ENCODE peak calls at places on chromosomes 16 and 17, in eight cellular contexts. One of them, this sample, is unnamed.

GRCh38 chr17:2264023-2264860 is 39.3 kb downstream of the SMG6 start:
- DNase-seq in BJ: no peak
- DNase-seq in HFF-Myc: no peak
- DNase-seq in heart left ventricle: no peak
- DNase-seq in neural progenitor cell: no peak
- DNase-seq in endothelial cell: no peak
- DNase-seq in CD4-positive, alpha-beta T cell: no peak
- DNase-seq in tibial artery: no peak
- DNase-seq in this sample: no peak

GRCh38 chr16:31874354-31875111 is 926 bp downstream of the ZNF267 start:
- DNase-seq in BJ: no peak
- DNase-seq in HFF-Myc: no peak
- DNase-seq in heart left ventricle: no peak
- DNase-seq in neural progenitor cell: peak
- DNase-seq in endothelial cell: no peak
- DNase-seq in CD4-positive, alpha-beta T cell: no peak
- DNase-seq in tibial artery: no peak
- DNase-seq in this sample: no peak

GRCh38 chr17:64491034-64491860 is 5.6 kb downstream of the POLG2 start:
- DNase-seq in BJ: no peak
- DNase-seq in HFF-Myc: no peak
- DNase-seq in heart left ventricle: no peak
- DNase-seq in neural progenitor cell: peak
- DNase-seq in endothelial cell: peak
- DNase-seq in CD4-positive, alpha-beta T cell: peak
- DNase-seq in tibial artery: no peak
- DNase-seq in this sample: no peak

GRCh38 chr17:48011405-48012150 is 26.0 kb downstream of the COPZ2 start:
- DNase-seq in BJ: no peak
- DNase-seq in HFF-Myc: no peak
- DNase-seq in heart left ventricle: no peak
- DNase-seq in neural progenitor cell: peak
- DNase-seq in endothelial cell: no peak
- DNase-seq in CD4-positive, alpha-beta T cell: peak
- DNase-seq in tibial artery: no peak
- DNase-seq in this sample: no peak

GRCh38 chr17:20920813-20921199 is 122.0 kb downstream of the USP22 start:
- DNase-seq in BJ: peak
- DNase-seq in HFF-Myc: no peak
- DNase-seq in heart left ventricle: no peak
- DNase-seq in neural progenitor cell: no peak
- DNase-seq in endothelial cell: no peak
- DNase-seq in CD4-positive, alpha-beta T cell: no peak
- DNase-seq in tibial artery: no peak
- DNase-seq in this sample: no peak

GRCh38 chr17:61251939-61252865 is 147.4 kb upstream of the TBX2 start:
- DNase-seq in BJ: peak
- DNase-seq in HFF-Myc: peak
- DNase-seq in heart left ventricle: peak
- DNase-seq in neural progenitor cell: no peak
- DNase-seq in endothelial cell: no peak
- DNase-seq in CD4-positive, alpha-beta T cell: no peak
- DNase-seq in tibial artery: peak
- DNase-seq in this sample: peak

GRCh38 chr16:89925596-89926079 is 2.5 kb downstream of the TUBB3 start:
- DNase-seq in BJ: no peak
- DNase-seq in HFF-Myc: no peak
- DNase-seq in heart left ventricle: no peak
- DNase-seq in neural progenitor cell: peak
- DNase-seq in endothelial cell: no peak
- DNase-seq in CD4-positive, alpha-beta T cell: no peak
- DNase-seq in tibial artery: no peak
- DNase-seq in this sample: no peak

GRCh38 chr16:19540241-19540970 is 15.1 kb upstream of the VPS35L start:
- DNase-seq in BJ: no peak
- DNase-seq in HFF-Myc: no peak
- DNase-seq in heart left ventricle: no peak
- DNase-seq in neural progenitor cell: no peak
- DNase-seq in endothelial cell: no peak
- DNase-seq in CD4-positive, alpha-beta T cell: no peak
- DNase-seq in tibial artery: no peak
- DNase-seq in this sample: no peak

GRCh38 chr17:77410470-77410869 is 269.7 kb downstream of the SEC14L1 start:
- DNase-seq in BJ: no peak
- DNase-seq in HFF-Myc: no peak
- DNase-seq in heart left ventricle: no peak
- DNase-seq in neural progenitor cell: no peak
- DNase-seq in endothelial cell: no peak
- DNase-seq in CD4-positive, alpha-beta T cell: no peak
- DNase-seq in tibial artery: no peak
- DNase-seq in this sample: no peak

GRCh38 chr17:75271233-75271954 is 363 bp upstream of the MIF4GD start:
- DNase-seq in BJ: no peak
- DNase-seq in HFF-Myc: no peak
- DNase-seq in heart left ventricle: peak
- DNase-seq in neural progenitor cell: peak
- DNase-seq in endothelial cell: peak
- DNase-seq in CD4-positive, alpha-beta T cell: peak
- DNase-seq in tibial artery: peak
- DNase-seq in this sample: no peak

GRCh38 chr17:1673041-1673790 is 11.5 kb downstream of the PRPF8 start:
- DNase-seq in BJ: no peak
- DNase-seq in HFF-Myc: no peak
- DNase-seq in heart left ventricle: no peak
- DNase-seq in neural progenitor cell: no peak
- DNase-seq in endothelial cell: no peak
- DNase-seq in CD4-positive, alpha-beta T cell: no peak
- DNase-seq in tibial artery: no peak
- DNase-seq in this sample: no peak

GRCh38 chr16:72113616-72113945 is 19.9 kb downstream of the DHX38 start:
- DNase-seq in BJ: no peak
- DNase-seq in HFF-Myc: no peak
- DNase-seq in heart left ventricle: no peak
- DNase-seq in neural progenitor cell: no peak
- DNase-seq in endothelial cell: no peak
- DNase-seq in CD4-positive, alpha-beta T cell: no peak
- DNase-seq in tibial artery: no peak
- DNase-seq in this sample: no peak

GRCh38 chr16:30527635-30528178 is 1.3 kb upstream of the ZNF768 start:
- DNase-seq in BJ: no peak
- DNase-seq in HFF-Myc: no peak
- DNase-seq in heart left ventricle: no peak
- DNase-seq in neural progenitor cell: no peak
- DNase-seq in endothelial cell: no peak
- DNase-seq in CD4-positive, alpha-beta T cell: no peak
- DNase-seq in tibial artery: no peak
- DNase-seq in this sample: no peak

GRCh38 chr16:30525844-30526136 is 576 bp downstream of the ZNF768 start:
- DNase-seq in BJ: no peak
- DNase-seq in HFF-Myc: no peak
- DNase-seq in heart left ventricle: no peak
- DNase-seq in neural progenitor cell: no peak
- DNase-seq in endothelial cell: no peak
- DNase-seq in CD4-positive, alpha-beta T cell: no peak
- DNase-seq in tibial artery: no peak
- DNase-seq in this sample: no peak

GRCh38 chr16:30528799-30529457 is 2.6 kb upstream of the ZNF768 start:
- DNase-seq in BJ: no peak
- DNase-seq in HFF-Myc: no peak
- DNase-seq in heart left ventricle: no peak
- DNase-seq in neural progenitor cell: no peak
- DNase-seq in endothelial cell: no peak
- DNase-seq in CD4-positive, alpha-beta T cell: no peak
- DNase-seq in tibial artery: no peak
- DNase-seq in this sample: no peak

GRCh38 chr16:30526137-30526822 is at the start of gene ZNF768:
- DNase-seq in BJ: no peak
- DNase-seq in HFF-Myc: no peak
- DNase-seq in heart left ventricle: peak
- DNase-seq in neural progenitor cell: peak
- DNase-seq in endothelial cell: peak
- DNase-seq in CD4-positive, alpha-beta T cell: peak
- DNase-seq in tibial artery: no peak
- DNase-seq in this sample: no peak

GRCh38 chr16:30526823-30527634 is 663 bp upstream of the ZNF768 start:
- DNase-seq in BJ: peak
- DNase-seq in HFF-Myc: peak
- DNase-seq in heart left ventricle: peak
- DNase-seq in neural progenitor cell: peak
- DNase-seq in endothelial cell: peak
- DNase-seq in CD4-positive, alpha-beta T cell: peak
- DNase-seq in tibial artery: peak
- DNase-seq in this sample: peak
- TF ChIP-seq CTCF in BJ: peak
- TF ChIP-seq CTCF in HFF-Myc: no peak
- TF ChIP-seq CTCF in heart left ventricle: peak
- TF ChIP-seq CTCF in neural progenitor cell: peak
- TF ChIP-seq CTCF in endothelial cell: peak
- TF ChIP-seq CTCF in CD4-positive, alpha-beta T cell: peak
- TF ChIP-seq CTCF in tibial artery: peak
- TF ChIP-seq CTCF in this sample: peak

GRCh38 chr17:68298601-68299000 is 7.3 kb downstream of the ARSG start:
- DNase-seq in BJ: no peak
- DNase-seq in HFF-Myc: no peak
- DNase-seq in heart left ventricle: no peak
- DNase-seq in neural progenitor cell: no peak
- DNase-seq in endothelial cell: no peak
- DNase-seq in CD4-positive, alpha-beta T cell: no peak
- DNase-seq in tibial artery: no peak
- DNase-seq in this sample: no peak
- TF ChIP-seq CTCF in BJ: no peak
- TF ChIP-seq CTCF in HFF-Myc: no peak
- TF ChIP-seq CTCF in heart left ventricle: no peak
- TF ChIP-seq CTCF in neural progenitor cell: no peak
- TF ChIP-seq CTCF in endothelial cell: no peak
- TF ChIP-seq CTCF in CD4-positive, alpha-beta T cell: no peak
- TF ChIP-seq CTCF in tibial artery: no peak
- TF ChIP-seq CTCF in this sample: no peak

GRCh38 chr17:82358467-82359350 is at the start of gene TEX19:
- DNase-seq in BJ: no peak
- DNase-seq in HFF-Myc: no peak
- DNase-seq in heart left ventricle: no peak
- DNase-seq in neural progenitor cell: no peak
- DNase-seq in endothelial cell: no peak
- DNase-seq in CD4-positive, alpha-beta T cell: no peak
- DNase-seq in tibial artery: no peak
- DNase-seq in this sample: no peak
- TF ChIP-seq CTCF in BJ: no peak
- TF ChIP-seq CTCF in HFF-Myc: no peak
- TF ChIP-seq CTCF in heart left ventricle: no peak
- TF ChIP-seq CTCF in neural progenitor cell: no peak
- TF ChIP-seq CTCF in endothelial cell: no peak
- TF ChIP-seq CTCF in CD4-positive, alpha-beta T cell: no peak
- TF ChIP-seq CTCF in tibial artery: no peak
- TF ChIP-seq CTCF in this sample: no peak

GRCh38 chr16:24073321-24073720 is 182.8 kb upstream of the CACNG3 start:
- DNase-seq in BJ: no peak
- DNase-seq in HFF-Myc: no peak
- DNase-seq in heart left ventricle: no peak
- DNase-seq in neural progenitor cell: no peak
- DNase-seq in endothelial cell: no peak
- DNase-seq in CD4-positive, alpha-beta T cell: no peak
- DNase-seq in tibial artery: no peak
- DNase-seq in this sample: no peak

GRCh38 chr16:24071990-24072389 is 184.1 kb upstream of the CACNG3 start:
- DNase-seq in BJ: no peak
- DNase-seq in HFF-Myc: no peak
- DNase-seq in heart left ventricle: no peak
- DNase-seq in neural progenitor cell: no peak
- DNase-seq in endothelial cell: no peak
- DNase-seq in CD4-positive, alpha-beta T cell: no peak
- DNase-seq in tibial artery: no peak
- DNase-seq in this sample: no peak

GRCh38 chr16:24069036-24069590 is 187.0 kb upstream of the CACNG3 start:
- DNase-seq in BJ: no peak
- DNase-seq in HFF-Myc: no peak
- DNase-seq in heart left ventricle: no peak
- DNase-seq in neural progenitor cell: no peak
- DNase-seq in endothelial cell: no peak
- DNase-seq in CD4-positive, alpha-beta T cell: no peak
- DNase-seq in tibial artery: no peak
- DNase-seq in this sample: no peak

GRCh38 chr16:24074574-24074973 is 181.6 kb upstream of the CACNG3 start:
- DNase-seq in BJ: no peak
- DNase-seq in HFF-Myc: no peak
- DNase-seq in heart left ventricle: no peak
- DNase-seq in neural progenitor cell: no peak
- DNase-seq in endothelial cell: no peak
- DNase-seq in CD4-positive, alpha-beta T cell: no peak
- DNase-seq in tibial artery: no peak
- DNase-seq in this sample: no peak

GRCh38 chr16:24070851-24071250 is 185.3 kb upstream of the CACNG3 start:
- DNase-seq in BJ: no peak
- DNase-seq in HFF-Myc: no peak
- DNase-seq in heart left ventricle: no peak
- DNase-seq in neural progenitor cell: peak
- DNase-seq in endothelial cell: peak
- DNase-seq in CD4-positive, alpha-beta T cell: no peak
- DNase-seq in tibial artery: no peak
- DNase-seq in this sample: no peak
- TF ChIP-seq CTCF in BJ: peak
- TF ChIP-seq CTCF in HFF-Myc: peak
- TF ChIP-seq CTCF in heart left ventricle: peak
- TF ChIP-seq CTCF in neural progenitor cell: peak
- TF ChIP-seq CTCF in endothelial cell: peak
- TF ChIP-seq CTCF in CD4-positive, alpha-beta T cell: no peak
- TF ChIP-seq CTCF in tibial artery: no peak
- TF ChIP-seq CTCF in this sample: peak

DNA sequence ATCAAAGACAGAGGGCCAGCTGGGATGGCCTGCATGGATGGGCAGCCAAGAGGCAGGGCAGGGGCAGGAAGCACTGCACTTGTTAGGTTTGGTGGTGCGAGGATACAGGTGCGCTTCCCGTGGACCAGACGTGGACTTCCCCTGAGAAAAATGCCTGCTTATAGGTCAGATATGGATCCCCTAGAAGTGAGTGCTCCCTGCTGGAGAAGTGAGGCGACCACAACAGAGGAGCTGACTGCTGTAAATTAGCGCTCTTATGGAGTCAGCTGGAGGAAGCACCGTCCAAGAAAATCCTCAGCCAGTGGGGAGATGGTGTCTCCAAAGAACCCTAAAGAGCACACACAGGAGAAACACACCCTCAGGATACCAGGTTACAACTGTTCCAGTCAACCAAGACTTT is 27.7 kb upstream of the CCDC182 start:
- DNase-seq in BJ: no peak
- DNase-seq in HFF-Myc: no peak
- DNase-seq in heart left ventricle: no peak
- DNase-seq in neural progenitor cell: no peak
- DNase-seq in endothelial cell: no peak
- DNase-seq in CD4-positive, alpha-beta T cell: no peak
- DNase-seq in tibial artery: no peak
- DNase-seq in this sample: no peak
- TF ChIP-seq CTCF in BJ: no peak
- TF ChIP-seq CTCF in HFF-Myc: no peak
- TF ChIP-seq CTCF in heart left ventricle: no peak
- TF ChIP-seq CTCF in neural progenitor cell: peak
- TF ChIP-seq CTCF in endothelial cell: no peak
- TF ChIP-seq CTCF in CD4-positive, alpha-beta T cell: no peak
- TF ChIP-seq CTCF in tibial artery: no peak
- TF ChIP-seq CTCF in this sample: no peak

GRCh38 chr16:79062336-79062735 is 538.2 kb downstream of the MAF start:
- DNase-seq in BJ: no peak
- DNase-seq in HFF-Myc: no peak
- DNase-seq in heart left ventricle: no peak
- DNase-seq in neural progenitor cell: no peak
- DNase-seq in endothelial cell: no peak
- DNase-seq in CD4-positive, alpha-beta T cell: no peak
- DNase-seq in tibial artery: no peak
- DNase-seq in this sample: no peak
- TF ChIP-seq CTCF in BJ: no peak
- TF ChIP-seq CTCF in HFF-Myc: no peak
- TF ChIP-seq CTCF in heart left ventricle: no peak
- TF ChIP-seq CTCF in neural progenitor cell: no peak
- TF ChIP-seq CTCF in endothelial cell: no peak
- TF ChIP-seq CTCF in CD4-positive, alpha-beta T cell: no peak
- TF ChIP-seq CTCF in tibial artery: no peak
- TF ChIP-seq CTCF in this sample: no peak

This sample was measured in AG04449.